ENCODE peak calls at places on chromosomes 13 and 19, in ten cellular contexts. E, S, O, L, B, C, Q, T, J and Z are unnamed samples.

GRCh38 chr19:507286-508203 is at the start of gene TPGS1:
- DNase-seq in Q (peak), S (peak), L (peak), J (peak), O (peak), T (peak), B (peak), E (peak), C (peak), Z (peak)

GRCh38 chr19:4109626-4109945 is 14.3 kb downstream of the MAP2K2 start:
- DNase-seq in B (no peak), E (no peak), J (no peak), Q (no peak), S (no peak), C (no peak), T (no peak), L (no peak), O (no peak), Z (no peak)

GRCh38 chr19:9644472-9644871 is 23.4 kb upstream of the ZNF561 start:
- DNase-seq in E (no peak), L (no peak), Q (no peak), S (no peak), C (no peak), T (no peak), J (no peak), O (no peak), B (no peak), Z (no peak)

GRCh38 chr13:24064258-24064860 is 96.2 kb upstream of the SPATA13 start:
- DNase-seq in L (no peak), Q (no peak), E (no peak), O (no peak), S (no peak), J (no peak), T (no peak), B (no peak), C (no peak), Z (no peak)

GRCh38 chr19:8022275-8022674 is 16.8 kb upstream of the ELAVL1 start:
- DNase-seq in O (no peak), E (no peak), J (no peak), S (no peak), T (no peak), Q (no peak), C (no peak), B (no peak), L (no peak), Z (no peak)

GRCh38 chr13:98919566-98919965 is 58.3 kb downstream of the DOCK9 start:
- DNase-seq in T (no peak), C (no peak), O (no peak), J (no peak), S (no peak), B (no peak), L (peak), E (no peak), Q (peak), Z (no peak)

GRCh38 chr13:21069561-21070004 is 8.2 kb upstream of the LATS2 start:
- DNase-seq in O (no peak), E (no peak), C (peak), Q (no peak), S (peak), B (peak), J (no peak), T (no peak), L (no peak), Z (no peak)

GRCh38 chr19:12766051-12766521 is 9.3 kb downstream of the HOOK2 start:
- DNase-seq in J (peak), C (peak), L (peak), S (peak), T (no peak), Q (no peak), E (peak), O (peak), B (peak), Z (peak)

GRCh38 chr19:39032164-39032918 is at the start of gene FBXO27:
- DNase-seq in J (no peak), S (no peak), T (no peak), O (no peak), E (peak), Q (peak), B (peak), C (peak), L (no peak), Z (no peak)